ENCODE peak calls at places on chromosomes 5 and 9, in five cellular contexts. B is esophagus squamous epithelium; D is CD8-positive, alpha-beta T cell; K is mucosa of descending colon; G is prostate gland. A is an unnamed sample.

GRCh38 chr5:56838409-56839039 is 23.2 kb downstream of the MAP3K1 start:
- DNase-seq in B (no peak), D (no peak), K (no peak), G (no peak), A (no peak)

GRCh38 chr5:111973946-111974345 is 217.0 kb upstream of the NREP start:
- DNase-seq in B (no peak), D (no peak), K (no peak), G (no peak), A (no peak)

GRCh38 chr9:96523429-96523828 is 73.5 kb downstream of the HABP4 start:
- DNase-seq in B (no peak), D (no peak), K (no peak), G (no peak), A (no peak)

GRCh38 chr5:159899067-159900049 is 16.9 kb upstream of the ADRA1B start:
- DNase-seq in B (no peak), D (no peak), K (no peak), G (no peak), A (no peak)

GRCh38 chr5:174601937-174602336 is 122.4 kb upstream of the MSX2 start:
- DNase-seq in B (no peak), D (no peak), K (no peak), G (no peak), A (no peak)

GRCh38 chr5:128413356-128413755 is 124.7 kb downstream of the FBN2 start:
- DNase-seq in B (no peak), D (no peak), K (no peak), G (no peak), A (no peak)

GRCh38 chr5:84715686-84716085 is 331.0 kb upstream of the EDIL3 start:
- DNase-seq in B (no peak), D (no peak), K (no peak), G (no peak), A (no peak)

GRCh38 chr9:83433841-83434240 is 104.4 kb downstream of the FRMD3 start:
- DNase-seq in B (no peak), D (no peak), K (no peak), G (no peak), A (no peak)

GRCh38 chr9:118529210-118529609 is 825.0 kb downstream of the TLR4 start:
- DNase-seq in B (no peak), D (no peak), K (no peak), G (no peak), A (no peak)

GRCh38 chr5:176732736-176733585 is 77.4 kb upstream of the UNC5A start:
- DNase-seq in B (no peak), D (no peak), K (peak), G (no peak), A (no peak)

GRCh38 chr9:86324901-86325300 is 29.3 kb downstream of the TUT7 start:
- DNase-seq in B (no peak), D (no peak), K (no peak), G (no peak), A (no peak)

GRCh38 chr9:123787411-123787810 is 142.5 kb downstream of the DENND1A start:
- DNase-seq in B (no peak), D (no peak), K (no peak), G (no peak), A (no peak)

GRCh38 chr9:91211919-91212318 is 149.8 kb downstream of the AUH start:
- DNase-seq in B (no peak), D (no peak), K (no peak), G (no peak), A (no peak)

GRCh38 chr9:94517254-94517653 is 37.6 kb upstream of the PCAT7 start:
- DNase-seq in B (no peak), D (no peak), K (no peak), G (no peak), A (no peak)

GRCh38 chr9:32741706-32742105 is 41.6 kb upstream of the TMEM215 start:
- DNase-seq in B (no peak), D (no peak), K (no peak), G (no peak), A (no peak)

GRCh38 chr5:41788800-41789395 is 81.3 kb downstream of the OXCT1 start:
- DNase-seq in B (no peak), D (no peak), K (no peak), G (no peak), A (no peak)

GRCh38 chr9:137407590-137408300 is 15.2 kb downstream of the EXD3 start:
- DNase-seq in B (no peak), D (no peak), K (peak), G (no peak), A (peak)

GRCh38 chr9:33924978-33925797 is 108.2 kb downstream of the UBE2R2 start:
- DNase-seq in B (no peak), D (no peak), K (no peak), G (peak), A (no peak)

GRCh38 chr9:131361202-131361833 is 32.6 kb upstream of the PRRC2B start:
- DNase-seq in B (no peak), D (peak), K (peak), G (peak), A (peak)

DNA sequence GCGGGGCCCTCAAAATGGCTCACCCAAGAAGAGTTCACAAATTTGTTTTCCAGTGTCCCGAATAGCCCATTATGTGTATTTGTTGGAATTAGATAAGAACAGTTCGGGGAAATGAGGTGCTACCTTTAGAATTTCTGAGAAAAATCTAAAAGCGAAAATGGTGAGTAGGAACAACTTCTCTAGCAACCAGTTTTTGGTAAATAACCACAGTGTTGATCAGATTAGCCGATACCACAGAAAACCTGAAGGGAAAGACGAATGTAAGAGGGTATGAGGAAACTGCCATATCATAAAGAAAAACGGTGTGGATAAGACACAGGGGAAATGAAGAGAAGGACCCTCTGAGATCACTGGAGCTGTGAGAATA is 31.0 kb downstream of the ADAM19 start:
- DNase-seq in B (no peak), D (no peak), K (no peak), G (no peak), A (no peak)
- H3K4me3 ChIP-seq in B (no peak), D (no peak), K (no peak), G (no peak), A (no peak)

DNA sequence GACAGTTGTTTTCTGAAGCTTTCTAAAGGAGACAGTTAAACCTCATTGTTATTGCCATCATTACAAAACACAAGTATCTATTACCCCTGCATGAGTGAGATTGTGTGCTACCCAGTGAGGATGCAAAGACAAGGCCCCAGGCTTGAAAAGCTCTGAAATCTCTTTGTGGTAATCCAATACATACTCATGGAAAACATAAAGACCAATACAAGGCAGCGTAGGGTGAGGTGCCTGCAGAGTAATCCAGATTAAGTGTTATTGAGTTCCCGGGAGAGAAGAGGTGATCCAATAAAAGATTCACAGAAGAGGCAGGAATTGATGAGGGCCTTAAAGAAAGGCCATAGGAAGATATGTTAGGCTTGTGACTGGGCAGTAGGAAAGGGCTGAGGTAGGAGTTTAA is 150.1 kb downstream of the MEF2C start:
- DNase-seq in B (no peak), D (no peak), K (no peak), G (no peak), A (no peak)
- H3K4me3 ChIP-seq in B (no peak), D (no peak), K (no peak), G (no peak), A (no peak)

DNA sequence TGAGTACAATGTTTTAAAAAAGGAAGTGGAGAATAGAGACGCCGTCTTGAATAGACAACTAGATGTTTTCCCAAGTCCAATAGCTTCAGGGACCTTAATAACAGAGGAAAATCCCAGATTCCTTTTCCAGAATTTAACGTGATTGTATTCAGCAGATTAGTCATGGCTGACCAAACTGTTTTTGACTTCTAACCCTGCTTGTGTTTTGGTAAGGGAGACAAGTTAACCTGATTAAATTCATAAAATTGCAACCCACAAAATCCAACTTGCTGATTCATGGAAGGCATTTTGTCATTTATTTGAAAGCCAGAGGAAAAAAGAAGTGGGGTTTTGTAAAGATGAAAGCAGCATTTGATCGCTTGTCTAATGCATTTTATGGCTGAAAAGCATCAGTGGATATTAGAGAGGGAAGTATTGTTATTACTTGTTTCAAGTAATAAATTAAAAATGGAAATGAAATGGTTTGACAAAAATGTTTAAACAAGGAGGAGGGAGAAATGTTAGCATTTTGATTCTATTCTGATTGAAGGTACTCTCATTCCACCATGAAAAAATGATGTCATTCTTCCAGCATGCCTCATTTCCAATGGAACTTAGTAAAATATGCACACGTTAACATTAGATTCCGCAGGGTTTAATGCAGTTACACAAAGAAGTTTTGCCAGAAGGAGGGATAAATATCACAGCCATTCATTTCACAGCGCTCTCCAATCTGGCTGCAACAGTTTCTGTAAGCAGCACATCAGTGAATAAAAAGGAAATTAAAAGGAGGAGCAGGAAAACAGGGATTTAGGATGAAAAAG is 314.6 kb downstream of the PRR16 start:
- DNase-seq in B (no peak), D (no peak), K (no peak), G (no peak), A (no peak)
- H3K4me3 ChIP-seq in B (no peak), D (no peak), K (no peak), G (no peak), A (no peak)

GRCh38 chr5:88502179-88503064 is 233.8 kb upstream of the TMEM161B start:
- DNase-seq in B (no peak), D (peak), K (no peak), G (no peak), A (no peak)
- H3K4me3 ChIP-seq in B (peak), D (peak), K (no peak), G (peak), A (peak)

GRCh38 chr9:101398930-101399640 is 434 bp downstream of the ZNF189 start:
- DNase-seq in B (peak), D (no peak), K (no peak), G (peak), A (peak)

GRCh38 chr9:101399641-101399965 is 952 bp downstream of the ZNF189 start:
- DNase-seq in B (no peak), D (no peak), K (no peak), G (no peak), A (no peak)

GRCh38 chr9:101397746-101398334 is 578 bp downstream of the MRPL50 start:
- DNase-seq in B (no peak), D (no peak), K (no peak), G (peak), A (no peak)

GRCh38 chr9:101398335-101398929 is at the start of the genes MRPL50 and ZNF189:
- DNase-seq in B (peak), D (peak), K (peak), G (peak), A (peak)

GRCh38 chr9:101400120-101400519 is 1.5 kb downstream of the ZNF189 start:
- DNase-seq in B (no peak), D (no peak), K (no peak), G (no peak), A (no peak)
- H3K4me3 ChIP-seq in B (peak), D (no peak), K (no peak), G (no peak), A (peak)

DNA sequence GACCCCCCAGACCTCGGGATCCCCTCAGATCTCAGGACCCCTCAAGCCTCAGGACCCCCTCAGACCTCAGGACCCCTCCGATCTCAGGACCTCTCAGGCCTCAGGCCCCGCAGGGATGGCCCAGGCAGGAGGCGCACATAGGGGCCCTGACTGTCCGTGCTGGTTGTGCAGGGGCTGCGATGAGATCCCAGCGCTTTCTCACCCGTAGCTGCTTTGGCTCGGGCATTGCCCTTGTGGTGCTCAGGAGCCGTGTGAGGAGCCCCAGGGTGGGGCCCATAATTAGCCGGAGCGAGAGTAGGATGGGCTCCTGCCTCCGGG is 680 bp upstream of the LPCAT1 start:
- DNase-seq in B (no peak), D (no peak), K (no peak), G (no peak), A (no peak)
- H3K4me3 ChIP-seq in B (peak), D (peak), K (no peak), G (peak), A (peak)

GRCh38 chr5:6686501-6686900 is 26.7 kb upstream of the TENT4A start:
- DNase-seq in B (no peak), D (no peak), K (no peak), G (no peak), A (no peak)

GRCh38 chr5:6684075-6684474 is 29.2 kb upstream of the TENT4A start:
- DNase-seq in B (no peak), D (no peak), K (no peak), G (no peak), A (no peak)

GRCh38 chr5:6687501-6687900 is 25.7 kb upstream of the TENT4A start:
- DNase-seq in B (no peak), D (no peak), K (no peak), G (no peak), A (no peak)

GRCh38 chr5:6683241-6683640 is 30.0 kb upstream of the TENT4A start:
- DNase-seq in B (no peak), D (no peak), K (no peak), G (no peak), A (no peak)

DNA sequence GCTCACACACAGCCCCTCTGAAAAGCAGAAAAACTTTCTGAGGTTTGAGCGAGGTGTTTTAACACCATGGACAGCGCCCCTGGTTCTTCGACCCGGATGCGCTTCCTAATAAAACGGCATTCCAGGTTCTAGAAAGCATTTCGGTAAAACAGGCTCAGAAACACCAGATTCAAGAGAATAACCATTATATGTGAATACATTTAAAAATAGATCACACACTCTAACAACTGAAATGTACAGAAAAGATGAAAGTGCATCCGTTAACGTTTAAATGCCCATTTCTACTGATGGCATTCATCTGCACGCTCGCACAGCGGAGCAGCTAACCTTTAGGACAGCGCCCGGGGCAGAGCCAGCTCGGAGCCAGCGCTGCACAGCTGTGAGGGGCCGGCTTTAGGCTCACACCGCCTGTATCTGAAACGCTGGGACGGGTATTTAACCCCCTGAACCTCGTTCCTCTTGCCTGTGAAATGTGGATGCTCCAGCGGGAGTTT is 26.3 kb upstream of the TENT4A start:
- DNase-seq in B (no peak), D (no peak), K (no peak), G (no peak), A (no peak)
- H3K4me3 ChIP-seq in B (peak), D (no peak), K (no peak), G (no peak), A (no peak)

GRCh38 chr5:151212361-151212899 is 11.5 kb downstream of the CCDC69 start:
- DNase-seq in B (no peak), D (no peak), K (no peak), G (no peak), A (no peak)
- H3K4me3 ChIP-seq in B (no peak), D (peak), K (no peak), G (no peak), A (peak)

GRCh38 chr5:82399111-82399510 is 121.0 kb upstream of the RPS23 start:
- DNase-seq in B (no peak), D (no peak), K (no peak), G (no peak), A (no peak)

GRCh38 chr5:82393951-82394350 is 115.8 kb upstream of the RPS23 start:
- DNase-seq in B (no peak), D (no peak), K (no peak), G (no peak), A (no peak)

GRCh38 chr5:82396396-82396795 is 118.2 kb upstream of the RPS23 start:
- DNase-seq in B (no peak), D (no peak), K (no peak), G (no peak), A (no peak)

GRCh38 chr5:82397741-82398320 is 119.7 kb upstream of the RPS23 start:
- DNase-seq in B (no peak), D (no peak), K (no peak), G (no peak), A (no peak)

GRCh38 chr5:82396871-82397514 is 118.8 kb upstream of the RPS23 start:
- DNase-seq in B (no peak), D (no peak), K (peak), G (peak), A (peak)
- H3K4me3 ChIP-seq in B (no peak), D (no peak), K (no peak), G (no peak), A (no peak)

GRCh38 chr5:172788771-172789686 is 18.0 kb upstream of the DUSP1 start:
- DNase-seq in B (no peak), D (no peak), K (peak), G (no peak), A (peak)
- H3K4me3 ChIP-seq in B (no peak), D (no peak), K (no peak), G (no peak), A (no peak)